ENCODE peak calls at places on chromosome 21, in six cellular contexts. V, B, E, Q, M and T are unnamed samples.

GRCh38 chr21:32112194-32112593 is 166.7 kb downstream of the MIS18A start:
- DNase-seq in V (no peak), B (no peak), E (no peak), Q (no peak), M (no peak), T (no peak)

GRCh38 chr21:32463367-32463766 is 50.9 kb downstream of the EVA1C start:
- DNase-seq in V (peak; percentile 69), B (no peak), E (no peak), Q (no peak), M (no peak), T (no peak)

GRCh38 chr21:27694667-27695066 is 727.8 kb upstream of the ADAMTS5 start:
- DNase-seq in V (no peak), B (peak; percentile 39), E (no peak), Q (no peak), M (no peak), T (no peak)

GRCh38 chr21:35401476-35401875 is 352.4 kb upstream of the RUNX1 start:
- DNase-seq in V (no peak), B (no peak), E (no peak), Q (no peak), M (no peak), T (no peak)

GRCh38 chr21:27371688-27372331 is 404.9 kb upstream of the ADAMTS5 start:
- DNase-seq in V (no peak), B (no peak), E (no peak), Q (no peak), M (no peak), T (no peak)

GRCh38 chr21:25457411-25457810 is 149.9 kb downstream of the MRPL39 start:
- DNase-seq in V (no peak), B (no peak), E (no peak), Q (no peak), M (no peak), T (no peak)

GRCh38 chr21:21101911-21102310 is 103.7 kb downstream of the NCAM2 start:
- DNase-seq in V (no peak), B (peak; percentile 76), E (no peak), Q (no peak), M (no peak), T (no peak)

GRCh38 chr21:26077523-26077922 is 93.0 kb downstream of the APP start:
- DNase-seq in V (no peak), B (no peak), E (no peak), Q (no peak), M (no peak), T (no peak)

GRCh38 chr21:25708467-25709065 is 26.1 kb downstream of the ATP5PF start:
- DNase-seq in V (peak; percentile 26), B (peak; percentile 58), E (peak; percentile 21), Q (no peak), M (no peak), T (peak; percentile 28)

GRCh38 chr21:28513450-28513849 is 479.2 kb downstream of the LTN1 start:
- DNase-seq in V (no peak), B (no peak), E (no peak), Q (no peak), M (no peak), T (no peak)

GRCh38 chr21:27134513-27134912 is 167.6 kb upstream of the ADAMTS5 start:
- DNase-seq in V (no peak), B (no peak), E (no peak), Q (no peak), M (no peak), T (no peak)

GRCh38 chr21:28133116-28133515 is 859.6 kb downstream of the LTN1 start:
- DNase-seq in V (no peak), B (no peak), E (no peak), Q (no peak), M (no peak), T (no peak)

GRCh38 chr21:21163904-21164303 is 165.7 kb downstream of the NCAM2 start:
- DNase-seq in V (peak; percentile 7), B (peak; percentile 78), E (peak; percentile 40), Q (no peak), M (peak; percentile 70), T (peak; percentile 47)

GRCh38 chr21:32143222-32143939 is 135.5 kb downstream of the MIS18A start:
- DNase-seq in V (no peak), B (peak; percentile 48), E (no peak), Q (peak; percentile 87), M (peak; percentile 71), T (peak; percentile 14)

GRCh38 chr21:17753736-17754135 is 65.4 kb downstream of the C21orf91 start:
- DNase-seq in V (no peak), B (no peak), E (no peak), Q (no peak), M (no peak), T (no peak)

GRCh38 chr21:32392299-32392879 is 423 bp downstream of the URB1 start:
- DNase-seq in V (no peak), B (no peak), E (no peak), Q (no peak), M (no peak), T (no peak)

GRCh38 chr21:27157097-27157496 is 190.2 kb upstream of the ADAMTS5 start:
- DNase-seq in V (no peak), B (no peak), E (no peak), Q (no peak), M (no peak), T (no peak)

GRCh38 chr21:16633851-16634521 is 878.9 kb upstream of the CXADR start:
- DNase-seq in V (no peak), B (no peak), E (no peak), Q (no peak), M (no peak), T (peak; percentile 48)

GRCh38 chr21:35136106-35136505 is 87.0 kb upstream of the RUNX1 start:
- DNase-seq in V (no peak), B (no peak), E (no peak), Q (no peak), M (no peak), T (no peak)

GRCh38 chr21:38416791-38417190 is 81.5 kb downstream of the ERG start:
- DNase-seq in V (no peak), B (no peak), E (no peak), Q (no peak), M (no peak), T (no peak)

GRCh38 chr21:28608646-28609045 is 384.0 kb downstream of the LTN1 start:
- DNase-seq in V (no peak), B (no peak), E (no peak), Q (no peak), M (no peak), T (no peak)

GRCh38 chr21:16308269-16308668 is 578.5 kb downstream of the USP25 start:
- DNase-seq in V (no peak), B (no peak), E (no peak), Q (no peak), M (no peak), T (no peak)

GRCh38 chr21:42300956-42301355 is 14.3 kb downstream of the TFF3 start:
- DNase-seq in V (no peak), B (no peak), E (no peak), Q (no peak), M (no peak), T (no peak)

GRCh38 chr21:42302292-42302650 is 12.9 kb downstream of the TFF3 start:
- DNase-seq in V (no peak), B (no peak), E (peak; percentile 6), Q (no peak), M (peak; percentile 59), T (no peak)

GRCh38 chr21:42302794-42303193 is 12.4 kb downstream of the TFF3 start:
- DNase-seq in V (no peak), B (no peak), E (peak; percentile 4), Q (no peak), M (no peak), T (no peak)

GRCh38 chr21:42300045-42300583 is 15.1 kb downstream of the TFF3 start:
- DNase-seq in V (no peak), B (no peak), E (no peak), Q (no peak), M (no peak), T (no peak)

DNA sequence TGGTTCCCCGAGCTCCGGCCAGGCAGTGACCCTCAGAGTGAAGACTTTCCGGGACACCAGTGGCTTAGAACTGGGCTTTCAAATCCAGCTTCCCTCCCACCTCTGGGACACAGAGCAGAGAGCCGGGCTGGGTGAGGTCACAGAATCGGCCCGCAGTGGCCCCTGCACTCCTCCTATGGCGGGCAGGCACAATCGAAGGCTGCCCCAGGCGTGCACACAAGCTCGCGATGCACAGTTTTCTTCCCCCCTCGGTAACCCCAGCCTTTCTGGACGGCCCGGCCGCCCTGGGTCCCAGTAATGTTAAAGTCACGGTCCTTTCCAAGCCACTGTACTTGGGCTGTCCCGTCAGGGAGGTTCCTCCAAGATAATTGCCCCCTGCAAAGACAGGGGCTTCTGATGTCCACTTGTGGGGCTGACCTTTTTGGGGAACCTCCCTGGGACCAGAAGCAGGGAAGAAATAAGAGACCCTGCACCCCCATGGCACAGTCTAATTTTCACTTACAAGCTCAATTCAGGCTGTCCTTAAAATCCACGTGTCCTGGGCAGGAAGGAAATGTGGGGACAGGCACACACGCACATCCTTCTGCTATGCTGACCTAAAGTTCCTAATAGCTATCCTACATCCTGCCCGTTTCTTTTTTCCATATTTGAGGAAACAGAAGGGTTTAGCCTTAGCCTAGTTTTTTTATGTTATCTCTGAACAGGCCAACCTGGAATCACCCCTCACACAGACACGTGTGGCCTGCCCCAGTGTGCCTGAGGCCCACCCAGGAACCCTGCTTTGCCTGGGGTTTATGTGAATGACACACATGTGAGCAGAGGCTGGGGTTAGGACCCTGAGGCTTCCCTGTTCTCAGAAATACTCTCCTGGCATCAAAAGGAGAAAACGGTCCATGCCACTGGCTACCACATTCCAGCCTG is 13.6 kb downstream of the TFF3 start:
- DNase-seq in V (no peak), B (no peak), E (no peak), Q (no peak), M (peak; percentile 65), T (no peak)
- TF ChIP-seq POLR2AphosphoS5 in V (no peak), B (no peak), E (no peak), Q (peak; percentile 56), M (peak; percentile 31), T (no peak)

GRCh38 chr21:45366931-45367401 is 38.0 kb upstream of the COL18A1 start:
- DNase-seq in V (no peak), B (no peak), E (peak; percentile 55), Q (no peak), M (peak; percentile 91), T (no peak)
- TF ChIP-seq POLR2AphosphoS5 in V (no peak), B (no peak), E (no peak), Q (peak; percentile 25), M (peak; percentile 51), T (no peak)

DNA sequence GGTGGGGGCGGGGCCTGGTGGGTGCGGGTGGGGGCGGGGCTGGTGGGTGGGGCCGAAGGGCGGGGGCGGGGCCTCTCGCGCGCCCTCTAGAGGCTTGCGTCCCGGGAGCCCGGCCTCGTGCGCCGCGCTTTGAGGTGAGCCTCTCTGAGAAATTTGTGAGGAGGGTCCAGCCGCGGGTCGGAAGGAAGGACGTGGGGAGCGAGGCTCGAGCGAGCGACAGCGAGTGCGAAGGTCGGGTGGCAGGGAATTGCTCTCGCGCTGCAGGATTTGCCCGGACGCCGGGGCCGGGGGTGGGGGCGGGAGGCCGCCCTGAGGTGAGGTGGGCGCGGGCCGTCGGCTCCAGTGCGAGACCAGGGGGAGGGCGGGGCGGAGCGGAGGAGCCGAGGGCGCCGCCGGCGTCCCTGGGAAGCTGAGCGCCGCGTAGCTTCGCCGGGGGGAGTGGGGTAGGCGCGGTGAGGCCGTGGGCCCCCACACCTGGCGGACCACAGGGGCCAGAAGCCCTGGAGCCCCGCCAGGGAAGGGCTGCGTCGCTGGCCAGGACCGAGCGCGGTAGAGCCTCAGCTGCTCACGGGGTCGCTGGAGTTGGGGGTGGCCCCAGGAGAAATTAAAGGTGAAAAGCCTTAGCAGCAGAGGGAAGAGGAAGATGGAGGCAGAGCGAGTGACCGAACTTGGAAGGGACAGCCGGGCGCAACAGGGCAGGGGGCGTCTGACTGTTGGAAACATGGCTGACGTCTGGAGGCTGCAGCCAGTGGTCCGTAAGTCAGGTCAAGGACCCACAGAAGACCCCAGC is 754 bp upstream of the LSS start:
- DNase-seq in V (no peak), B (peak; percentile 30), E (no peak), Q (no peak), M (peak; percentile 74), T (no peak)
- TF ChIP-seq POLR2AphosphoS5 in V (peak; percentile 56), B (peak; percentile 44), E (no peak), Q (no peak), M (no peak), T (peak; percentile 79)

GRCh38 chr21:43849532-43850299 is 15.3 kb upstream of the AGPAT3 start:
- DNase-seq in V (no peak), B (no peak), E (no peak), Q (no peak), M (no peak), T (no peak)
- TF ChIP-seq POLR2AphosphoS5 in V (no peak), B (no peak), E (no peak), Q (no peak), M (no peak), T (no peak)